ENCODE peak calls at places on chromosomes 1 and 21, in ten cellular contexts. T is fibroblast of villous mesenchyme, H is AG09309, C is A673, S is right lobe of liver, A is HFF-Myc, V is adrenal gland, D is mucosa of descending colon, E is foreskin fibroblast, K is Peyer's patch. F is an unnamed sample.

GRCh38 chr1:235950318-235950717 is 83.6 kb upstream of the LYST start:
- DNase-seq in K (no peak), C (no peak), A (no peak), H (no peak), T (no peak), E (no peak), S (no peak), V (no peak), D (no peak), F (no peak)

GRCh38 chr1:85585845-85586244 is 5.3 kb downstream of the CCN1 start:
- DNase-seq in A (no peak), S (no peak), E (peak), D (no peak), T (peak), V (no peak), K (no peak), C (no peak), H (no peak), F (peak)

GRCh38 chr1:29850358-29850757 is 614.0 kb downstream of the PTPRU start:
- DNase-seq in S (no peak), D (no peak), A (no peak), T (no peak), C (no peak), K (no peak), H (no peak), V (no peak), E (no peak), F (no peak)

GRCh38 chr1:54742262-54742661 is 22.1 kb downstream of the PARS2 start:
- DNase-seq in E (peak), T (peak), V (no peak), C (no peak), A (no peak), D (no peak), K (no peak), H (no peak), S (no peak), F (no peak)

GRCh38 chr1:110136911-110137310 is 13.4 kb upstream of the SLC6A17 start:
- DNase-seq in C (no peak), T (no peak), E (no peak), V (peak), D (peak), K (peak), A (no peak), H (no peak), S (no peak), F (no peak)

GRCh38 chr1:243414152-243414494 is 158.3 kb downstream of the SDCCAG8 start:
- DNase-seq in A (no peak), T (no peak), D (no peak), K (no peak), S (no peak), E (no peak), C (no peak), V (no peak), H (no peak), F (no peak)

GRCh38 chr1:230270185-230270939 is 155.8 kb downstream of the PGBD5 start:
- DNase-seq in S (no peak), E (no peak), A (no peak), K (no peak), V (no peak), T (peak), D (no peak), H (no peak), C (peak), F (no peak)

GRCh38 chr1:96059736-96060135 is 661.8 kb upstream of the PTBP2 start:
- DNase-seq in E (no peak), D (no peak), T (no peak), H (no peak), K (no peak), C (no peak), A (no peak), V (no peak), S (no peak), F (no peak)

GRCh38 chr1:66271904-66272254 is 262.1 kb upstream of the SGIP1 start:
- DNase-seq in K (no peak), D (peak), S (peak), A (no peak), V (peak), C (peak), T (peak), H (no peak), E (peak), F (no peak)

GRCh38 chr1:175818929-175819328 is 75.5 kb upstream of the TNR start:
- DNase-seq in E (no peak), C (no peak), K (no peak), T (no peak), H (no peak), A (no peak), V (no peak), S (no peak), D (no peak), F (no peak)

GRCh38 chr1:91891969-91892368 is 6.0 kb upstream of the TGFBR3 start:
- DNase-seq in T (no peak), C (peak), E (peak), K (no peak), V (no peak), D (no peak), A (no peak), S (no peak), H (no peak), F (no peak)

GRCh38 chr1:22829001-22829989 is 118.7 kb downstream of the EPHB2 start:
- DNase-seq in V (no peak), E (no peak), K (no peak), C (no peak), S (peak), T (peak), A (no peak), H (no peak), D (no peak), F (no peak)

GRCh38 chr1:93631626-93632365 is 49.8 kb downstream of the BCAR3 start:
- DNase-seq in K (no peak), E (peak), C (no peak), T (peak), S (no peak), A (no peak), H (no peak), V (no peak), D (peak), F (no peak)

GRCh38 chr21:31557421-31557955 is 102.0 kb upstream of the SOD1 start:
- DNase-seq in D (no peak), A (no peak), K (no peak), H (no peak), C (no peak), T (no peak), S (peak), E (no peak), V (no peak), F (no peak)

DNA sequence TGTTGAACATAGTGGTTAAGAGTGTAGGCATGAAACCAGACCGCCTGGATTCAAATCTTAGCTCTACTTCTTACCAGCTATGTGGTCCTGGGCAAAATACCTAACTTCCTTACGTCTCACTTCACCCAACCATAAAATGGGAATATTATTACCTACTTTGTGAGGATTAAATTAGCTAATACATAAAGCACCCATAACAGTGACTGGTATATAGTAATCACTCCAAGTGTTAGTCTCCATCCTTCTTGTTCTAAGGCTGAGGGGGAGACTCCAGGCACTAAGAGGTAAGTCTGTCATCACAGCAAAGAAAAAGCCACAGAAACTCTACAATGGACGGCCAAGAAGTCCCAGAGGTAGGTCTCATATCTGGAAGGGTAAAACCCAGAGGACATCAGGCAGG is 2.8 kb downstream of the SMG5 start:
- DNase-seq in S (no peak), H (no peak), A (no peak), D (no peak), K (no peak), E (no peak), T (no peak), C (no peak), V (no peak), F (no peak)
- TF ChIP-seq CTCF in S (no peak), H (no peak), A (no peak), D (no peak), K (no peak), E (no peak), T (no peak), C (no peak), V (no peak), F (no peak)

GRCh38 chr21:14614287-14614686 is 68.2 kb upstream of the SAMSN1 start:
- DNase-seq in E (no peak), A (no peak), C (no peak), K (no peak), S (no peak), H (no peak), V (no peak), T (no peak), D (no peak), F (no peak)

GRCh38 chr21:14617836-14618235 is 71.7 kb upstream of the SAMSN1 start:
- DNase-seq in E (no peak), S (no peak), C (peak), K (no peak), T (no peak), D (no peak), A (no peak), H (no peak), V (no peak), F (no peak)

GRCh38 chr21:14616303-14617039 is 70.4 kb upstream of the SAMSN1 start:
- DNase-seq in C (no peak), V (no peak), H (no peak), S (no peak), T (no peak), A (no peak), D (no peak), K (no peak), E (no peak), F (no peak)

GRCh38 chr21:14617040-14617393 is 70.9 kb upstream of the SAMSN1 start:
- DNase-seq in A (no peak), D (no peak), H (no peak), K (no peak), S (no peak), V (no peak), E (no peak), C (no peak), T (no peak), F (no peak)

DNA sequence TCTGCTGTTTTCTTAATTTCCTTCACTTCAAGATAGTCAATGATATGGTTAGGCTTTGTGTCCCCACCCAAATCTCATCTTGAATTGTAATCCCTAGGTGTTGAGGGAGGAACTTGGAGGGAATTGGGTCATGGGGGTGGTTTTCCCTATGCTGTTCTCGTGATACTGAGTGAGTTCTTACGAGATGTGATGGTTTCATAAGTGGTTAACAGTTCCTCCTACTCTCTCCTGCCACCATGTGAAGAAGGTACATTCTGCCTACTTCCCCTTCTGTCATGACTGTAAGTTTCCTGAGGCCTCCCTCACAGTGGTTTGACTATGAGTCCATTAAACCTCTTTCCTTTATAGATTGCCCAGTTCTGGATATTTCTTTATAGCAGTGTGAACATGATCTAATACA is 74.0 kb upstream of the SAMSN1 start:
- DNase-seq in A (no peak), K (no peak), C (no peak), H (no peak), D (no peak), E (no peak), S (no peak), T (no peak), V (no peak), F (no peak)
- H3K4me3 ChIP-seq in A (no peak), K (no peak), C (no peak), H (no peak), D (no peak), E (no peak), S (no peak), T (no peak), V (no peak), F (no peak)

GRCh38 chr1:179882253-179883039 is at the start of gene TOR1AIP1:
- DNase-seq in S (peak), T (peak), H (peak), V (peak), D (peak), E (peak), C (peak), K (peak), A (peak), F (peak)

GRCh38 chr1:179877586-179878265 is at the start of gene TOR1AIP2:
- DNase-seq in T (peak), S (peak), H (peak), C (peak), K (peak), A (peak), V (peak), D (peak), E (peak), F (peak)

GRCh38 chr1:179881642-179882252 is 338 bp upstream of the TOR1AIP1 start:
- DNase-seq in H (peak), V (peak), E (peak), T (peak), D (peak), C (peak), S (no peak), A (no peak), K (peak), F (peak)

GRCh38 chr1:179883040-179883501 is 986 bp downstream of the TOR1AIP1 start:
- DNase-seq in T (no peak), D (peak), K (peak), V (no peak), S (no peak), C (no peak), A (no peak), H (no peak), E (no peak), F (no peak)

GRCh38 chr1:179879797-179880196 is 2.2 kb upstream of the TOR1AIP2 start:
- DNase-seq in S (no peak), D (no peak), K (no peak), T (no peak), A (no peak), V (no peak), H (no peak), C (no peak), E (no peak), F (no peak)
- TF ChIP-seq CTCF in S (no peak), D (no peak), K (no peak), T (no peak), A (no peak), V (no peak), H (no peak), C (no peak), E (no peak), F (no peak)

GRCh38 chr21:16169810-16170209 is 440.0 kb downstream of the USP25 start:
- DNase-seq in S (no peak), H (no peak), A (no peak), K (no peak), E (no peak), D (no peak), T (no peak), V (no peak), C (no peak), F (no peak)

DNA sequence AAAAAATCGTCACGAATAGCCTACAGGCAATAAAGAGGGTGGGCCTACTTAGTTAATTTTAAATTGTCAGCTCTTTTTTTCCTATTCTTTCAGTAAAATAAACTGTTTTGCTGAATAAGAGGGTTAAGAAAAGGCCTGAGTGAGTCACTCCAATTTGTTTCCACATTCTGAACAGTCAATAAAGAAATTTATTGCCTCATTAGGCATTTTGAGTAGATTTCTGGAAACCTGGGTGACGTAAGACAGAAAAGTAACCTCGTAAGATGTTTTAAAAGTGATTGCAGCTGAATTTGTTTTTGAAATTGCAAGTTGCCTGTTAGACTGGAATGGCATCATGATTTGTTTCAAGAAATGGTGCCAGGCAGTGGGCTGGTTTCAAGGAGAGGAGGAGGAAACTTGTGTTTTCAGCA is 439.3 kb downstream of the USP25 start:
- DNase-seq in D (no peak), T (peak), S (no peak), K (no peak), E (peak), V (no peak), A (no peak), H (peak), C (peak), F (peak)
- H3K4me3 ChIP-seq in D (no peak), T (no peak), S (no peak), K (no peak), E (no peak), V (peak), A (no peak), H (no peak), C (no peak), F (no peak)

DNA sequence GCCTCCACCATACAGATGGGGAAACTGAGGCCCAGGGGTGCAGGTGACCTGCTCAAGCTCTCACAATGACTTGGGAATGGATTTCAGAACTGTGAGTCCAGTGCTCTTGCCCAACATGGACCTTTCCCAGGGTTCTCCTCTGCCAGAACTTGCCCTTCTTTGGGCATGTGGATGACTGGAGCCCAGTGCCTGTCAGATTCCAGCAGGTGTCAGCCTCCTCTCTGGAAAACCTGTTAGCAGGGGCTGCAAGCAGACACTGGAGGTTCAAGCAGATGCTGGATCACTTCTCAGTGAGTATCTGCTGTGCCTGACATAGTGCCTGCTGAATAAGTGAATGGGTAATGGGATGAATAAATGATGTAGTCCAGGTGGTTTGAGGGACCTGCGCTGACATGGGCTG is 314.2 kb upstream of the POU3F1 start:
- DNase-seq in A (no peak), E (no peak), S (no peak), K (no peak), V (no peak), T (no peak), C (peak), D (no peak), H (no peak), F (no peak)
- TF ChIP-seq CTCF in A (no peak), E (no peak), S (no peak), K (no peak), V (no peak), T (no peak), C (peak), D (no peak), H (no peak), F (no peak)

GRCh38 chr1:150609726-150610125 is 19.7 kb downstream of the ENSA start:
- DNase-seq in E (peak), T (peak), K (no peak), H (no peak), D (no peak), C (no peak), A (no peak), V (no peak), S (no peak), F (no peak)

GRCh38 chr1:150610576-150610975 is 18.8 kb downstream of the ENSA start:
- DNase-seq in V (no peak), C (no peak), D (no peak), S (no peak), E (no peak), K (no peak), A (no peak), H (no peak), T (no peak), F (no peak)

GRCh38 chr1:150613061-150613920 is 16.1 kb downstream of the ENSA start:
- DNase-seq in H (peak), K (no peak), S (peak), E (peak), T (peak), V (peak), C (peak), D (peak), A (peak), F (peak)

GRCh38 chr1:150615346-150616201 is 13.8 kb downstream of the ENSA start:
- DNase-seq in A (no peak), D (no peak), E (no peak), V (no peak), K (no peak), H (no peak), C (no peak), T (no peak), S (no peak), F (no peak)

GRCh38 chr1:150612014-150612345 is 17.4 kb downstream of the ENSA start:
- DNase-seq in K (no peak), C (no peak), E (no peak), H (no peak), V (no peak), A (no peak), D (no peak), T (no peak), S (no peak), F (no peak)
- H3K4me3 ChIP-seq in K (no peak), C (no peak), E (no peak), H (no peak), V (no peak), A (no peak), D (no peak), T (no peak), S (no peak), F (no peak)

GRCh38 chr1:220991959-220992704 is 112.9 kb downstream of the HLX start:
- DNase-seq in T (peak), S (no peak), A (no peak), H (no peak), K (no peak), E (peak), C (no peak), D (no peak), V (peak), F (no peak)

GRCh38 chr1:220992705-220993052 is 113.4 kb downstream of the HLX start:
- DNase-seq in E (no peak), S (no peak), C (no peak), K (no peak), H (no peak), D (no peak), T (no peak), A (no peak), V (no peak), F (no peak)

GRCh38 chr1:220991506-220991905 is 112.3 kb downstream of the HLX start:
- DNase-seq in C (no peak), A (no peak), D (no peak), S (no peak), H (no peak), K (no peak), E (peak), T (peak), V (no peak), F (no peak)

GRCh38 chr1:220994671-220995070 is 115.4 kb downstream of the HLX start:
- DNase-seq in S (no peak), E (no peak), D (no peak), V (no peak), K (no peak), C (no peak), A (no peak), T (no peak), H (no peak), F (no peak)

DNA sequence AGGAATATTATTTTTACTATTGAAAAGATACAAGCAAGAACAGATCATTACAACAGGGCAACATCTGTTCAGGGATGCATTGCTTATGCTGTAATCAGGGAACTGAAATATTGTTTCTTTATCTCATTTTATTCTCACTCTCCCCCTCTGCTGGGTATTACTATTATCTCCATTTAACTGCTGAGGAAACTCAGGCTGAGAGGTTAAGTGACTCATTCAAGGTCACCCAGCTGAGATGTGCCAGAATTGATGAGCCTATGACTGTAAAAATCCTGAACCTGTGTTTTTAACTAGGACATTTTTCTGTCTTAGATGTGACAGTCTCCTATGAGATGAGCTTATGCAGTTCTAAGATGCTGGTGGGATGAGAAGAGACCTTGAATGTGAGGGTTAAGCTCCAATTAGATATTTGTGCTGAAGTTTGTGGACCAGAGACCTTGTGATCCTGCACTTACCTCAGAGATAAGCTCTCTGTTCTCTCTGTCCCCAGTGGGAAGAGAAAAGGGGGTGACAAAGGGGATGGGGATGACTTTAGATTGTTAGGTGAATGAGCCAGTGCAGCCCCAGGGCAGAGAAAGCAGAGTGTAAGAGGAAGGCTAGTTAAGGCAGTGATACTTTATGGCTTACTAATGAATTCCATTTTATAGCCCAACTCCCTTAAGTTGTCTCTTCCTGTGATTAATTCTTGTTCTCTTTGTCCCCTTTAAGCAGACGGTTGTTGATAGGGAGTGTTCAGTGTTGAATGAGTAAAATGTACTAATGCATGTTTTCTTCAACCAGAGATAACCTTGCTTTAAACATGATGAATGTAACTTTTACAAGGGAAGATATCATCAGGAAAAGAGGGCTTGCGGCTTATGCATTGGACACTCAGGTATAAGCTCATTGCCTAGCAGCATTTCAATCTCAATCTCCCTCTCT is 111.4 kb downstream of the HLX start:
- DNase-seq in V (no peak), C (peak), K (no peak), A (peak), H (peak), T (peak), D (no peak), E (peak), S (no peak), F (no peak)
- TF ChIP-seq CTCF in V (no peak), C (no peak), K (no peak), A (peak), H (peak), T (peak), D (no peak), E (no peak), S (no peak), F (no peak)

GRCh38 chr1:212568978-212569537 is 39.5 kb upstream of the ATF3 start:
- DNase-seq in D (no peak), E (no peak), K (no peak), S (no peak), C (no peak), T (no peak), A (no peak), V (no peak), H (no peak), F (no peak)
- H3K4me3 ChIP-seq in D (no peak), E (no peak), K (no peak), S (no peak), C (no peak), T (no peak), A (no peak), V (no peak), H (no peak), F (no peak)

GRCh38 chr1:2473198-2473597 is 2.9 kb upstream of the PLCH2 start:
- DNase-seq in K (no peak), H (no peak), V (no peak), S (no peak), T (no peak), E (no peak), A (no peak), D (no peak), C (no peak), F (no peak)
- TF ChIP-seq CTCF in K (no peak), H (no peak), V (no peak), S (no peak), T (no peak), E (no peak), A (no peak), D (no peak), C (no peak), F (no peak)